ENCODE peak calls at places on chromosomes 2 and 18, in six cellular contexts. H is iris pigment epithelial cell, N is NT2/D1, X is heart right ventricle, R is MV-4-11, S is HFFc6. Z is an unnamed sample.

GRCh38 chr2:67515538-67515937 is 118.4 kb downstream of the ETAA1 start:
- DNase-seq in H (no peak), N (no peak), X (no peak), R (no peak), S (no peak), Z (no peak)

GRCh38 chr2:6139916-6140315 is 447.7 kb downstream of the SOX11 start:
- DNase-seq in H (no peak), N (no peak), X (no peak), R (no peak), S (no peak), Z (no peak)

GRCh38 chr2:41495050-41495449 is 552.8 kb upstream of the PKDCC start:
- DNase-seq in H (peak), N (no peak), X (no peak), R (no peak), S (no peak), Z (no peak)

GRCh38 chr2:36408198-36408703 is 52.7 kb downstream of the CRIM1 start:
- DNase-seq in H (peak), N (no peak), X (peak), R (no peak), S (no peak), Z (no peak)

GRCh38 chr2:108787209-108787558 is 613 bp downstream of the CCDC138 start:
- DNase-seq in H (no peak), N (no peak), X (no peak), R (no peak), S (no peak), Z (no peak)

GRCh38 chr18:28526196-28526595 is 349.3 kb upstream of the CDH2 start:
- DNase-seq in H (no peak), N (no peak), X (no peak), R (no peak), S (no peak), Z (no peak)

GRCh38 chr2:25056391-25056821 is 14.5 kb downstream of the EFR3B start:
- DNase-seq in H (no peak), N (no peak), X (no peak), R (no peak), S (no peak), Z (no peak)

GRCh38 chr2:207764096-207764630 is 5.5 kb downstream of the FZD5 start:
- DNase-seq in H (no peak), N (no peak), X (no peak), R (no peak), S (no peak), Z (no peak)

GRCh38 chr2:230868151-230868946 is 3.6 kb downstream of the ITM2C start:
- DNase-seq in H (no peak), N (no peak), X (no peak), R (no peak), S (no peak), Z (no peak)

GRCh38 chr2:170235860-170236638 is 58.1 kb downstream of the MYO3B start:
- DNase-seq in H (peak), N (peak), X (peak), R (peak), S (peak), Z (peak)

GRCh38 chr2:61631321-61631720 is 93.2 kb upstream of the XPO1 start:
- DNase-seq in H (no peak), N (no peak), X (no peak), R (no peak), S (no peak), Z (no peak)

GRCh38 chr2:200270732-200271131 is 35.8 kb upstream of the SPATS2L start:
- DNase-seq in H (no peak), N (no peak), X (no peak), R (no peak), S (no peak), Z (no peak)

GRCh38 chr2:17557596-17557995 is 17.1 kb downstream of the VSNL1 start:
- DNase-seq in H (no peak), N (no peak), X (no peak), R (no peak), S (no peak), Z (no peak)

GRCh38 chr2:230762317-230762896 is 49.8 kb downstream of the CAB39 start:
- DNase-seq in H (peak), N (peak), X (no peak), R (peak), S (peak), Z (no peak)

GRCh38 chr18:160831-161570 is 2.6 kb downstream of the USP14 start:
- DNase-seq in H (no peak), N (no peak), X (no peak), R (no peak), S (no peak), Z (no peak)

GRCh38 chr2:210557721-210558120 is 1.3 kb downstream of the CPS1 start:
- DNase-seq in H (no peak), N (peak), X (no peak), R (no peak), S (no peak), Z (no peak)

GRCh38 chr2:222433381-222434173 is 9.2 kb downstream of the SGPP2 start:
- DNase-seq in H (no peak), N (no peak), X (no peak), R (no peak), S (no peak), Z (no peak)

GRCh38 chr2:45739796-45740485 is 88.5 kb downstream of the PRKCE start:
- DNase-seq in H (no peak), N (no peak), X (no peak), R (no peak), S (no peak), Z (no peak)

GRCh38 chr18:11842562-11842961 is 8.7 kb upstream of the CHMP1B start:
- DNase-seq in H (no peak), N (no peak), X (no peak), R (no peak), S (no peak), Z (no peak)

GRCh38 chr2:98907966-98908905 is 27.8 kb downstream of the CRACDL start:
- DNase-seq in H (no peak), N (no peak), X (no peak), R (no peak), S (no peak), Z (no peak)

GRCh38 chr2:120874401-120874821 is 138.7 kb downstream of the GLI2 start:
- DNase-seq in H (no peak), N (no peak), X (no peak), R (no peak), S (no peak), Z (no peak)

GRCh38 chr2:129906861-129907235 is 72.6 kb upstream of the RAB6C start:
- DNase-seq in H (no peak), N (no peak), X (no peak), R (no peak), S (no peak), Z (no peak)

GRCh38 chr18:5440297-5440696 is 103.5 kb downstream of the EPB41L3 start:
- DNase-seq in H (no peak), N (no peak), X (no peak), R (peak), S (no peak), Z (no peak)

GRCh38 chr2:9234680-9235387 is 28.2 kb downstream of the ASAP2 start:
- DNase-seq in H (peak), N (no peak), X (no peak), R (peak), S (peak), Z (no peak)

GRCh38 chr2:9380702-9381628 is 42.4 kb downstream of the ITGB1BP1 start:
- DNase-seq in H (peak), N (no peak), X (no peak), R (peak), S (peak), Z (no peak)

GRCh38 chr2:1595274-1595673 is 149.0 kb downstream of the PXDN start:
- DNase-seq in H (no peak), N (no peak), X (no peak), R (no peak), S (no peak), Z (no peak)

GRCh38 chr2:120272763-120273481 is 20.3 kb downstream of the RALB start:
- DNase-seq in H (peak), N (no peak), X (no peak), R (peak), S (no peak), Z (no peak)

GRCh38 chr2:161414385-161415040 is 1.6 kb upstream of the TBR1 start:
- DNase-seq in H (peak), N (peak), X (no peak), R (no peak), S (peak), Z (no peak)

GRCh38 chr2:168311265-168311925 is 64.0 kb upstream of the STK39 start:
- DNase-seq in H (no peak), N (no peak), X (no peak), R (no peak), S (no peak), Z (no peak)

GRCh38 chr2:223087466-223087865 is 35.5 kb downstream of the KCNE4 start:
- DNase-seq in H (no peak), N (no peak), X (no peak), R (no peak), S (no peak), Z (no peak)

GRCh38 chr2:39264733-39265132 is 21.0 kb upstream of the CDKL4 start:
- DNase-seq in H (no peak), N (no peak), X (no peak), R (peak), S (no peak), Z (no peak)